ENCODE peak calls at places on chromosome 16, in five cellular contexts. Q is SK-N-SH, P is IMR-90, K is K562, U is GM12878. R is an unnamed sample.
A peak's percentile ranks its signal among the peaks of the same experiment; 100 is the strongest.

GRCh38 chr16:47247691-47248090 is 103.9 kb upstream of the NETO2 start:
- DNase-seq in K (no peak), Q (no peak), U (no peak), P (no peak), R (no peak)

GRCh38 chr16:81204794-81205680 is 33.5 kb upstream of the BCO1 start:
- DNase-seq in U (peak; percentile 11), P (peak; percentile 64), K (peak; percentile 65), Q (peak; percentile 62), R (peak; percentile 61)

GRCh38 chr16:54054237-54054780 is 232.3 kb downstream of the IRX3 start:
- DNase-seq in P (no peak), Q (no peak), U (no peak), K (no peak), R (no peak)

GRCh38 chr16:86095131-86095752 is 196.3 kb downstream of the IRF8 start:
- DNase-seq in K (no peak), Q (no peak), U (no peak), P (no peak), R (no peak)

GRCh38 chr16:85610446-85611204 is 2.5 kb upstream of the GSE1 start:
- DNase-seq in K (peak; percentile 95), P (peak; percentile 81), Q (peak; percentile 83), U (no peak), R (peak; percentile 82)

GRCh38 chr16:75580-76501 is 2.2 kb upstream of the MPG start:
- DNase-seq in K (peak; percentile 79), P (peak; percentile 86), U (no peak), Q (peak; percentile 63), R (peak; percentile 82)

GRCh38 chr16:9042943-9043680 is 48.3 kb upstream of the HAPSTR1 start:
- DNase-seq in P (peak; percentile 86), Q (no peak), U (no peak), K (no peak), R (no peak)

GRCh38 chr16:22008215-22009142 is 568 bp downstream of the MOSMO start:
- DNase-seq in K (peak; percentile 32), Q (peak; percentile 65), P (no peak), U (no peak), R (no peak)

GRCh38 chr16:19291459-19291858 is 5.9 kb downstream of the CLEC19A start:
- DNase-seq in U (no peak), Q (no peak), P (no peak), K (no peak), R (no peak)

DNA sequence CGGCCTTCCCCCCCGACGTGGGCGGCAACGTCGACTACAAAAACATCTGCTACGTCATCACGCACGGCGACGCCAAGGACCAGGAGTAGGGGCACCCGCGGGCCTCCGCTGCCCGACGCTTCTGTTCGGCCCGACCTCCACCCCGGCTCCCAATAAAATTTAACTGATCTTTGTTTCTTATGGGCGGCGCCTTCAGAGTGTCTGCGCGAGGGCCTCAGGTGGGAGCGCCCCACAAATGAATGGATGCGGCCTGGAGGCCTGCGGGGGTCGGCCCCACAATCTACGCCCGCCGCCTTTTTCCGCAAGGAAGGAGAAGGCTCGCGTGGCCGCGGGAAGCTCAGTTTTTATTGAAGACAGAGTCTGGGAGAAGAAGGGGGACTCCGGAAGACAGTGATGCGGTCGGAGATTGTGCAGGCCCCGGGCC is 3.2 kb downstream of the MYL11 start:
- DNase-seq in K (peak; percentile 95), U (peak; percentile 55), P (peak; percentile 85), Q (peak; percentile 85), R (peak; percentile 73)
- TF ChIP-seq MXI1 in K (no peak), U (no peak), P (no peak), Q (peak; percentile 63), R (no peak)

GRCh38 chr16:57256601-57257395 is 11.7 kb downstream of the ARL2BP start:
- DNase-seq in U (no peak), P (no peak), Q (no peak), K (peak; percentile 60), R (no peak)
- TF ChIP-seq MXI1 in U (no peak), P (no peak), Q (no peak), K (no peak), R (no peak)

GRCh38 chr16:17160285-17160854 is 310.4 kb downstream of the XYLT1 start:
- DNase-seq in U (no peak), P (peak; percentile 45), K (peak; percentile 3), Q (no peak), R (no peak)
- TF ChIP-seq MXI1 in U (no peak), P (no peak), K (no peak), Q (no peak), R (no peak)

GRCh38 chr16:11263737-11264136 is 5.4 kb downstream of the TNP2 start:
- DNase-seq in Q (no peak), P (no peak), K (no peak), U (no peak), R (no peak)
- TF ChIP-seq MXI1 in Q (no peak), P (no peak), K (no peak), U (no peak), R (no peak)

GRCh38 chr16:79559532-79559931 is 41.0 kb downstream of the MAF start:
- DNase-seq in U (no peak), P (no peak), Q (no peak), K (no peak), R (no peak)
- TF ChIP-seq MXI1 in U (no peak), P (no peak), Q (no peak), K (no peak), R (no peak)

GRCh38 chr16:74186589-74186988 is 110.0 kb upstream of the PSMD7 start:
- DNase-seq in P (peak; percentile 48), K (no peak), Q (peak; percentile 33), U (no peak), R (no peak)
- TF ChIP-seq MXI1 in P (no peak), K (no peak), Q (no peak), U (no peak), R (no peak)

GRCh38 chr16:88049561-88050545 is 98.6 kb downstream of the BANP start:
- DNase-seq in U (no peak), K (no peak), Q (peak; percentile 69), P (no peak), R (no peak)
- TF ChIP-seq MXI1 in U (no peak), K (no peak), Q (no peak), P (no peak), R (no peak)

DNA sequence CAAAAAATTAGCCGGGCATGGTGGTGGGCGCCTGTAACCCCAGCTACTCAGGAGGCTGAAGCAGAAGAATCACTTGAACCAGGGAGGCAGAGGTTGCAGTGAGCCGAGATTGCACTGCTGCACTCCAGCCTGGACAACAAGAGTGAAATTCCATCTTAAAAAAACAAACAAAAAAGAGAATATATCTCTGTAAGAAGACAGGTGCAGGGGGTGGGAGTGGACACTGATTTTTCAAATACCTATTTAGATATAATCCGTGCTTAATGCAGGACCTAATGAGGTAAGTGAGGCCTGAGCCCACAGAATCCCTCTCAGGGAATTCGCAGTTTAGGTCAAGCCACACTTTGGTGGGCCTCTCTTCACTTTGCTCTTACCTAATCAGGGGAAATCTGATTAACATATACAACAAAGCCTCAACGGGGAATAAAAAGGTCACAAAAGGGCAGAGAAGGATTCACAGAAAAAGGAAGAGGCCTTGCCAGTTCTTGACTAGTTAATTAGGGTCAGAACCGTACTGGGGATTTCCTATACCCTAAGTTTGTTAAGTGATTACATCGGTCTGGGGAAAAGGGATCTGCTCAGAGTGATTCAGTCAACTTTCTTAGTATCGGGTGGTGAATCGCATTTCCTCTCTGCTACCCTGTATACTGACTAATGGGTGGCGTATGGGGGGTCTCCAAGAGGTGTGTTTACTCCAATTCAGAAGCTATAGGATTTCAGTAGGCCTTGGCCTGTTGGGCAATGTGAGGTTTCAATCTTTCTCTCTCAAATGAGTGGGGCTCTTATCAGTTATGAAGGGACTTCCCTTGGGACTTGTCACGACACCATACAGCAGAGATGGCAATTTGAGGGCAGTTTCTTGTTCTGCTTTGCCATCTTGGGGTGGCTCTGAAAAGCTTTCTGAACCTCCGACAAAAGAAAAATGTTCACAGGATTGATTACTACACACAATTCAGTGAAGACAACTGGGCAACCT is 1.9 kb upstream of the NFAT5 start:
- DNase-seq in K (peak; percentile 58), P (peak; percentile 65), Q (no peak), U (peak; percentile 93), R (peak; percentile 49)
- TF ChIP-seq MXI1 in K (no peak), P (no peak), Q (no peak), U (no peak), R (no peak)

GRCh38 chr16:3652373-3653037 is 2.0 kb upstream of the DNASE1 start:
- DNase-seq in K (no peak), P (no peak), U (no peak), Q (peak; percentile 22), R (peak; percentile 47)
- TF ChIP-seq MXI1 in K (no peak), P (no peak), U (no peak), Q (no peak), R (no peak)

DNA sequence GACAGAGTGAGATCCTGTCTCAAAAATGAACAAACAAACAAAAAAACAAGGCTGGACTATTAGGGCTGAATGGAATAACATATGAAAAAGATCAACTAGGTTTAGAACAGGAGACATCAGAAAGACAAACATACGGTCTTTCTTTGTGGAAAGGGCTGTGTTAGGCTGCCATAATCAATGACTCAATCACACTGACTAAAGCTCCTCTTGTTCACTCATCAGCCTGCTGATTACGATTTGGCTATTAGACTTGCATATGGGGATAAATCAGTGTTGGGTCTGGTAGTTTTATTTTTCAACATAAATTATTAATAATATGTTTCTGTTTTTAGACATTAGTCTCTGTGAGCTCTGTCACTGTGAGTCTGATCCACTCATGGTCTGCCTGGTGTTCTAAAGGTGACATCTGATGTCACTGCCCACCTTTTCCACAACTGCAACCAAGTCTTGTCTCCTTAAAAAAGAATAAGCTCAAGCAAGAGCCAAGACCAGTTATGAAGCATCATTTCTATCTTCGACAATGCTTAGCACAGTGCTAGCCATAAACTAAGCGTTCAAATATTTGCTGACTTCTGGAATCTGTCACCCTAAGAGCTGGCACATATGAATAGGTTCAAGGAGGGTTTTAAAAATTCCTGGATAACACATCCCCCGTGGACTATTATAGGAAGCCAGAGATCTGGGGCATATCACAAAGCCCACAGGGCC is 10.2 kb downstream of the CFAP20 start:
- DNase-seq in Q (no peak), U (no peak), P (peak; percentile 35), K (no peak), R (no peak)
- TF ChIP-seq MXI1 in Q (no peak), U (no peak), P (no peak), K (no peak), R (no peak)

R was measured in HepG2.